ENCODE peak calls at places on chromosomes 11 and 22, in five cellular contexts. G, Z, Q, N and E are unnamed samples.

GRCh38 chr22:30968015-30968923 is at the start of gene MORC2:
- DNase-seq in N (no peak), G (peak), Z (no peak), Q (peak), E (peak)

GRCh38 chr22:47000888-47001287 is 238.4 kb downstream of the TBC1D22A start:
- DNase-seq in Q (no peak), N (peak), Z (no peak), G (no peak), E (no peak)

GRCh38 chr11:92969634-92970347 is at the start of gene MTNR1B:
- DNase-seq in N (no peak), Q (no peak), G (no peak), Z (peak), E (no peak)

GRCh38 chr11:112260490-112260889 is at the start of gene PLET1:
- DNase-seq in Q (no peak), N (no peak), G (no peak), Z (no peak), E (peak)

GRCh38 chr11:19498986-19499669 is 213.5 kb upstream of the NAV2 start:
- DNase-seq in Z (no peak), N (no peak), Q (no peak), G (no peak), E (peak)

GRCh38 chr11:88384004-88384677 is 46.6 kb upstream of the CTSC start:
- DNase-seq in Q (no peak), Z (no peak), G (no peak), N (no peak), E (peak)

GRCh38 chr11:128512478-128513127 is 74.8 kb downstream of the ETS1 start:
- DNase-seq in G (no peak), N (no peak), Z (no peak), Q (no peak), E (no peak)

GRCh38 chr11:65215441-65216076 is 33.8 kb downstream of the CAPN1 start:
- DNase-seq in N (no peak), G (no peak), Z (no peak), Q (peak), E (no peak)

GRCh38 chr11:8102296-8102915 is 21.4 kb downstream of the TUB start:
- DNase-seq in Q (no peak), Z (no peak), G (no peak), N (no peak), E (no peak)

GRCh38 chr11:130673698-130674097 is 225.3 kb downstream of the ADAMTS15 start:
- DNase-seq in G (no peak), N (no peak), Q (no peak), Z (no peak), E (peak)

GRCh38 chr11:130675917-130676316 is 227.5 kb downstream of the ADAMTS15 start:
- DNase-seq in G (no peak), Q (no peak), Z (no peak), N (no peak), E (no peak)

GRCh38 chr11:130674686-130675085 is 226.2 kb downstream of the ADAMTS15 start:
- DNase-seq in G (no peak), N (no peak), Z (no peak), Q (no peak), E (peak)

GRCh38 chr11:130677486-130678153 is 229.2 kb downstream of the ADAMTS15 start:
- DNase-seq in G (peak), Q (no peak), N (no peak), Z (no peak), E (peak)

DNA sequence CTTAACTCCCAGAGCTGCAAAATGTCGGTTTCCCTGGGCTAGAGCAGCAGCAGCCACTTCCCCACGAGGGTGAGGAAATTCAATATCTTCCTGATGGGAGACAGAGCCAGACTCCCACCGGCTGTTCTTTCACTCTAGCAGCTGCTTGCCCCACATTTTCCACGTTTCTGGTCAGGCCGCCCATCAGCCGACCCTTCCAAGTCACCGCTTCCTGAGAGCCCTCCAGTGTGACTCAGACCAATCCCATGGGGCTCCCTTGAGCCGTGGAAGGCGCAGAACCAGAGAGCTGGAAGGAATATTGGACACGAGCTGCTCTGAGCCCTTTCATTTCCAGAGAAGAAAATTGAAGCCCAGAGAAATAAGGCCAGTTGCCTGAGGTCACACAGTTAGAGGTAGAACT is 227.0 kb downstream of the ADAMTS15 start:
- DNase-seq in N (no peak), G (no peak), Z (no peak), Q (no peak), E (peak)
- H3K4me2 ChIP-seq in N (no peak), G (no peak), Z (no peak), Q (no peak), E (no peak)

DNA sequence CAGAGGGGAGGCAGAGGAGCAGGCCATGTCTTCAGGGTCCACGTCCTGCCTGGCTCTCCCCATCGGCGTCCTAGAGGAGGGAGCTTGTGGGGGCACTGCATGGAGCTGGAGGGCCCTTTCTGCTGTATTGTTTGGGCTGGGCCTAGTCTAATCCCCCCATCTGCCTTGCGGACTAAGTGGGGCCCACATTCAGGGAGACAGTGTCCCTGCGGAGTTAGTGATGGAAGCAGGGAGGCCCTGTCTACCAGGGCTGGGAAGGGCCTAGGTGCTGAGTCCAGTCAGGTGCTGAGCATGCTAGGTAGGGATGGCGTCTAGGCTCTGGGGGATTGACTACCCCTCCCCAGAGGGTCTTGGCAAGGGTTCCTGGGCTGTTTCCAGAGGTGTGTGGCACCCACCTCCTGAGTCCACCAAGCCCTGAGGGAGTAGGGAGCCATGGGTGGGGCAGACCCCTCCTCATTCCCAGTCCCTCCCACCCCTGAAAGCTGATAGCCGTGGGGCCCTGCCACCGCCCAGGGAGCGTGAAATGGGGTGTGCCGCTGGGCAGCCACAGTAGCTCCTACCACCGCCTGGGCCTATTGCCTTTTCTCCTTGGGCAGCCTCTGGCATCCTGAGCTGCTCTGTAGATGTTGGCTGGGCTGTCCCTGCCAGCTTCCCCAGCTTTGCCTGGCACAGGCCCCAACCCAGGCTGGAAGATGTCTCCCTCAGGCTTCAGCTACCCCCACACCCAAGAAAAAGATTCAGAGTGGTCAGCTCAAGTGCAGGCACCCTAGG is 1.9 kb upstream of the POLD4 start:
- DNase-seq in N (no peak), G (no peak), Z (peak), Q (no peak), E (no peak)
- TF ChIP-seq MXI1 in N (no peak), G (no peak), Z (no peak), Q (no peak), E (no peak)

GRCh38 chr11:118742304-118742703 is 48.7 kb downstream of the DDX6 start:
- DNase-seq in Z (no peak), G (peak), N (no peak), Q (no peak), E (no peak)
- H3K4me2 ChIP-seq in Z (no peak), G (no peak), N (no peak), Q (peak), E (no peak)

GRCh38 chr11:67277231-67277961 is 11.1 kb downstream of the GRK2 start:
- DNase-seq in N (peak), Q (peak), G (no peak), Z (no peak), E (peak)
- TF ChIP-seq MXI1 in N (peak), Q (peak), G (no peak), Z (no peak), E (no peak)

GRCh38 chr22:41690476-41690875 is 1.8 kb upstream of the SNU13 start:
- DNase-seq in Z (no peak), G (no peak), N (no peak), Q (no peak), E (no peak)

GRCh38 chr22:41683616-41684015 is 5.1 kb downstream of the SNU13 start:
- DNase-seq in N (no peak), Q (no peak), G (no peak), Z (no peak), E (no peak)

GRCh38 chr22:41687901-41688364 is 734 bp downstream of the SNU13 start:
- DNase-seq in Q (peak), Z (peak), N (no peak), G (no peak), E (peak)

GRCh38 chr22:41684194-41684593 is 4.5 kb downstream of the SNU13 start:
- DNase-seq in G (no peak), N (no peak), Z (no peak), Q (no peak), E (no peak)

DNA sequence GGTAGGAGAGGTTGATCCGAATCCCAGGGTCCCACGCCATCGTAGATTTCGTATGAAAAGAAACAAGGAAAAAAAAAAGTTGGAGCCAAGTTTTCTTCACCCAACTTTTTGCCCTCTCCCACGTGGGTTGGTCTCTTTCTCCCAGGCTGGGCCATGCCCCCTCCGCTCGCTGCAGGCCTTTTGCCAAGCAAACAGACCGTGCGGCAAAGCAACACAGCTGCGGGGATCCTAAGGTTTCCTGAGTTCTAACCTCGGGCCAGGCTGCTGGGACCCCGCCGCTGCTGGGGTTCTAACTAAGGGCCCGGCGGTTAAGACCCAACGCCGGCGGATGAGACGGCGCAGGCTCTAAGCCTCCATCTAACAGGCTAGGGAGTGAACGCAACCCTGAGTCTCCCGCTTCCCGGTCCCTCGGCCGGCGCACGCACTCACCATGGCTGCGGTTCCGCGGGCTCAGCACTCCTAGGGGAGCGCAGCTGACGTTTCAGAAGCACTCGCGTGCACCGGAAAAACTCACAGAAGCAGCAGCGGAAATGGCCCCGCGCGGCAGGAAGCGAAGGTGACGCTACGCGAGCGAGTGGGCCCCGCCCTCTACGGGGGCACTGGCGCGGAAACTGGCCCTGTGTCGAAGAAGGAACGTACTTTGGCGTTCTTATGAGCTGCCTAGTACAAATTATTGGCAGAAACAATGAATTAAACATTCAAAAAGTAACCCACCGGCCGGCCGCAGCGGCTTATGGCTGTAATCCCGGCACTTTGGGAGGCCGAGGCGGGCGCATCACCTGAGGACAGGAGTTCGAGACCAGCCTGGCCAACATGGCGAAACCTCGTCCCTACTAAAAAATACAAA is at the start of gene SNU13:
- DNase-seq in G (peak), N (peak), Q (peak), Z (peak), E (peak)
- H3K4me2 ChIP-seq in G (peak), N (peak), Q (peak), Z (peak), E (peak)

DNA sequence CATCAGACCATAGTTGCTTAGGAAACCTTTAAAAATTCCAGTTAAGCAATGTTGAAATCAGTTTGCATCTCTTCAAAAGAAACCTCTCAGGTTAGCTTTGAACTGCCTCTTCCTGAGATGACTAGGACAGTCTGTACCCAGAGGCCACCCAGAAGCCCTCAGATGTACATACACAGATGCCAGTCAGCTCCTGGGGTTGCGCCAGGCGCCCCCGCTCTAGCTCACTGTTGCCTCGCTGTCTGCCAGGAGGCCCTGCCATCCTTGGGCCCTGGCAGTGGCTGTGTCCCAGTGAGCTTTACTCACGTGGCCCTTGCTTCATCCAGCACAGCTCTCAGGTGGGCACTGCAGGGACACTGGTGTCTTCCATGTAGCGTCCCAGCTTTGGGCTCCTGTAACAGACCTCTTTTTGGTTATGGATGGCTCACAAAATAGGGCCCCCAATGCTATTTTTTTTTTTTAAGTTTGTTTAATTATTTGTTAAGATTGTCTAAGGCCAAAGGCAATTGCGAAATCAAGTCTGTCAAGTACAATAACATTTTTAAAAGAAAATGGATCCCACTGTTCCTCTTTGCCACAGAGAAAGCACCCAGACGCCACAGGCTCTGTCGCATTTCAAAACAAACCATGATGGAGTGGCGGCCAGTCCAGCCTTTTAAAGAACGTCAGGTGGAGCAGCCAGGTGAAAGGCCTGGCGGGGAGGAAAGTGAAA is 73.4 kb downstream of the NCAPD3 start:
- DNase-seq in N (no peak), G (no peak), Q (no peak), Z (no peak), E (no peak)
- TF ChIP-seq MXI1 in N (no peak), G (no peak), Q (no peak), Z (no peak), E (no peak)